ENCODE peak calls at places on chromosomes 11 and 22, in nine cellular contexts. One of them, this sample, is unnamed.

GRCh38 chr11:29564501-29564900 is 452.3 kb downstream of the KCNA4 start:
- DNase-seq in activated CD4-positive, CD25-positive, alpha-beta regulatory T cell: no peak
- DNase-seq in CD8-positive, alpha-beta memory T cell: no peak
- DNase-seq in pancreas: no peak
- DNase-seq in kidney tubule cell: no peak
- DNase-seq in lower leg skin: no peak
- DNase-seq in IMR-90: no peak
- DNase-seq in AG09309: no peak
- DNase-seq in stimulated activated CD8-positive, alpha-beta memory T cell treated with anti-CD3 and anti-CD28 coated beads, Interleukin-15, amount 100 ng/mL, for 4 hours: no peak
- DNase-seq in this sample: no peak

GRCh38 chr11:83827940-83828554 is 541.9 kb upstream of the CCDC90B start:
- DNase-seq in activated CD4-positive, CD25-positive, alpha-beta regulatory T cell: no peak
- DNase-seq in CD8-positive, alpha-beta memory T cell: no peak
- DNase-seq in pancreas: no peak
- DNase-seq in kidney tubule cell: peak
- DNase-seq in lower leg skin: no peak
- DNase-seq in IMR-90: peak
- DNase-seq in AG09309: no peak
- DNase-seq in stimulated activated CD8-positive, alpha-beta memory T cell treated with anti-CD3 and anti-CD28 coated beads, Interleukin-15, amount 100 ng/mL, for 4 hours: no peak
- DNase-seq in this sample: peak

GRCh38 chr22:38938925-38939324 is 18.5 kb upstream of the APOBEC3A start:
- DNase-seq in activated CD4-positive, CD25-positive, alpha-beta regulatory T cell: no peak
- DNase-seq in CD8-positive, alpha-beta memory T cell: no peak
- DNase-seq in pancreas: no peak
- DNase-seq in kidney tubule cell: no peak
- DNase-seq in lower leg skin: no peak
- DNase-seq in IMR-90: no peak
- DNase-seq in AG09309: no peak
- DNase-seq in stimulated activated CD8-positive, alpha-beta memory T cell treated with anti-CD3 and anti-CD28 coated beads, Interleukin-15, amount 100 ng/mL, for 4 hours: no peak
- DNase-seq in this sample: no peak

GRCh38 chr11:132453411-132453810 is 1078.9 kb downstream of the OPCML start:
- DNase-seq in activated CD4-positive, CD25-positive, alpha-beta regulatory T cell: no peak
- DNase-seq in CD8-positive, alpha-beta memory T cell: no peak
- DNase-seq in pancreas: no peak
- DNase-seq in kidney tubule cell: no peak
- DNase-seq in lower leg skin: no peak
- DNase-seq in IMR-90: no peak
- DNase-seq in AG09309: no peak
- DNase-seq in stimulated activated CD8-positive, alpha-beta memory T cell treated with anti-CD3 and anti-CD28 coated beads, Interleukin-15, amount 100 ng/mL, for 4 hours: no peak
- DNase-seq in this sample: no peak

GRCh38 chr11:77547863-77548551 is 41.7 kb upstream of the AQP11 start:
- DNase-seq in activated CD4-positive, CD25-positive, alpha-beta regulatory T cell: no peak
- DNase-seq in CD8-positive, alpha-beta memory T cell: no peak
- DNase-seq in pancreas: peak
- DNase-seq in kidney tubule cell: peak
- DNase-seq in lower leg skin: peak
- DNase-seq in IMR-90: peak
- DNase-seq in AG09309: peak
- DNase-seq in stimulated activated CD8-positive, alpha-beta memory T cell treated with anti-CD3 and anti-CD28 coated beads, Interleukin-15, amount 100 ng/mL, for 4 hours: no peak
- DNase-seq in this sample: peak

GRCh38 chr11:95793111-95793510 is 2.8 kb downstream of the CEP57 start:
- DNase-seq in activated CD4-positive, CD25-positive, alpha-beta regulatory T cell: no peak
- DNase-seq in CD8-positive, alpha-beta memory T cell: no peak
- DNase-seq in pancreas: no peak
- DNase-seq in kidney tubule cell: no peak
- DNase-seq in lower leg skin: no peak
- DNase-seq in IMR-90: no peak
- DNase-seq in AG09309: no peak
- DNase-seq in stimulated activated CD8-positive, alpha-beta memory T cell treated with anti-CD3 and anti-CD28 coated beads, Interleukin-15, amount 100 ng/mL, for 4 hours: no peak
- DNase-seq in this sample: no peak

GRCh38 chr11:108697872-108698473 is 33.1 kb downstream of the DDX10 start:
- DNase-seq in activated CD4-positive, CD25-positive, alpha-beta regulatory T cell: no peak
- DNase-seq in CD8-positive, alpha-beta memory T cell: no peak
- DNase-seq in pancreas: peak
- DNase-seq in kidney tubule cell: peak
- DNase-seq in lower leg skin: peak
- DNase-seq in IMR-90: peak
- DNase-seq in AG09309: peak
- DNase-seq in stimulated activated CD8-positive, alpha-beta memory T cell treated with anti-CD3 and anti-CD28 coated beads, Interleukin-15, amount 100 ng/mL, for 4 hours: no peak
- DNase-seq in this sample: peak

GRCh38 chr11:16511109-16511806 is 154.9 kb upstream of the SOX6 start:
- DNase-seq in activated CD4-positive, CD25-positive, alpha-beta regulatory T cell: no peak
- DNase-seq in CD8-positive, alpha-beta memory T cell: no peak
- DNase-seq in pancreas: no peak
- DNase-seq in kidney tubule cell: peak
- DNase-seq in lower leg skin: no peak
- DNase-seq in IMR-90: peak
- DNase-seq in AG09309: no peak
- DNase-seq in stimulated activated CD8-positive, alpha-beta memory T cell treated with anti-CD3 and anti-CD28 coated beads, Interleukin-15, amount 100 ng/mL, for 4 hours: no peak
- DNase-seq in this sample: no peak

GRCh38 chr11:120546312-120547205 is 35.0 kb downstream of the GRIK4 start:
- DNase-seq in activated CD4-positive, CD25-positive, alpha-beta regulatory T cell: no peak
- DNase-seq in CD8-positive, alpha-beta memory T cell: no peak
- DNase-seq in pancreas: peak
- DNase-seq in kidney tubule cell: peak
- DNase-seq in lower leg skin: peak
- DNase-seq in IMR-90: peak
- DNase-seq in AG09309: peak
- DNase-seq in stimulated activated CD8-positive, alpha-beta memory T cell treated with anti-CD3 and anti-CD28 coated beads, Interleukin-15, amount 100 ng/mL, for 4 hours: no peak
- DNase-seq in this sample: no peak

This sample was measured in GM13976.